ENCODE peak calls at places on chromosomes 4 and X, in ten cellular contexts. T is NCI-H1417 treated with DMSO at 0.1 percent for 48 hours; C is skeletal muscle cell; K is mucosa of gallbladder; M is NCI-H748 treated with DMSO at 0.1 percent for 48 hours; F is HEK293T; E is T-cell; O is suprapubic skin; X is astrocyte of the cerebellum; H is stimulated activated CD4-positive, alpha-beta T cell treated with anti-CD3 and anti-CD28 coated beads, Interleukin-1b, Interleukin-23, amount 100 ng/mL, for 4 hours. W is an unnamed sample.

GRCh38 chrX:115364625-115365024 is 75.1 kb downstream of the LUZP4 start:
- DNase-seq in T (no peak), C (no peak), K (no peak), M (no peak), F (no peak), E (no peak), O (no peak), X (no peak), H (no peak), W (no peak)

GRCh38 chrX:6024204-6024603 is 204.5 kb downstream of the NLGN4X start:
- DNase-seq in T (no peak), C (no peak), K (no peak), M (no peak), F (no peak), E (no peak), O (no peak), X (no peak), H (no peak), W (no peak)

GRCh38 chr4:61468091-61468720 is 268.1 kb downstream of the ADGRL3 start:
- DNase-seq in T (no peak), C (peak), K (no peak), M (no peak), F (no peak), E (no peak), O (no peak), X (peak), H (no peak), W (no peak)

GRCh38 chrX:152915541-152916241 is 17.8 kb downstream of the ZNF185 start:
- DNase-seq in T (no peak), C (peak), K (peak), M (no peak), F (peak), E (peak), O (no peak), X (peak), H (no peak), W (no peak)

GRCh38 chr4:37641886-37642849 is 44.0 kb downstream of the RELL1 start:
- DNase-seq in T (no peak), C (no peak), K (no peak), M (no peak), F (no peak), E (no peak), O (no peak), X (no peak), H (no peak), W (no peak)

GRCh38 chr4:8916251-8916913 is 44.7 kb upstream of the HMX1 start:
- DNase-seq in T (no peak), C (no peak), K (no peak), M (no peak), F (no peak), E (no peak), O (no peak), X (no peak), H (no peak), W (no peak)

GRCh38 chr4:29853843-29854242 is 866.3 kb upstream of the PCDH7 start:
- DNase-seq in T (no peak), C (no peak), K (no peak), M (peak), F (no peak), E (no peak), O (no peak), X (no peak), H (no peak), W (no peak)

GRCh38 chrX:32687379-32687778 is 524.0 kb downstream of the DMD start:
- DNase-seq in T (no peak), C (no peak), K (no peak), M (no peak), F (no peak), E (no peak), O (no peak), X (no peak), H (no peak), W (no peak)

GRCh38 chr4:107760281-107760947 is 40.4 kb upstream of the PAPSS1 start:
- DNase-seq in T (no peak), C (no peak), K (peak), M (no peak), F (no peak), E (no peak), O (no peak), X (no peak), H (no peak), W (no peak)

GRCh38 chrX:122579521-122579920 is 604.6 kb upstream of the GRIA3 start:
- DNase-seq in T (no peak), C (no peak), K (no peak), M (no peak), F (no peak), E (no peak), O (no peak), X (no peak), H (no peak), W (no peak)

GRCh38 chr4:118743867-118744266 is 58.7 kb downstream of the METTL14 start:
- DNase-seq in T (no peak), C (no peak), K (no peak), M (no peak), F (no peak), E (no peak), O (no peak), X (no peak), H (no peak), W (no peak)

GRCh38 chr4:100357542-100357941 is 160.3 kb downstream of the EMCN start:
- DNase-seq in T (no peak), C (no peak), K (no peak), M (no peak), F (no peak), E (no peak), O (no peak), X (no peak), H (no peak), W (no peak)

GRCh38 chrX:17564689-17565409 is 172.4 kb upstream of the SCML1 start:
- DNase-seq in T (no peak), C (no peak), K (no peak), M (no peak), F (no peak), E (no peak), O (no peak), X (no peak), H (no peak), W (no peak)

GRCh38 chr4:106286611-106287010 is 29.4 kb downstream of the TBCK start:
- DNase-seq in T (no peak), C (no peak), K (no peak), M (no peak), F (no peak), E (no peak), O (no peak), X (no peak), H (no peak), W (no peak)

GRCh38 chr4:78962597-78963115 is 23.4 kb upstream of the PAQR3 start:
- DNase-seq in T (no peak), C (peak), K (no peak), M (no peak), F (no peak), E (no peak), O (no peak), X (no peak), H (no peak), W (no peak)

GRCh38 chr4:166991162-166991561 is 243.1 kb downstream of the SPOCK3 start:
- DNase-seq in T (no peak), C (no peak), K (no peak), M (no peak), F (no peak), E (no peak), O (no peak), X (no peak), H (no peak), W (no peak)

GRCh38 chr4:81421346-81422218 is 50.1 kb downstream of the RASGEF1B start:
- DNase-seq in T (peak), C (no peak), K (peak), M (peak), F (no peak), E (peak), O (no peak), X (peak), H (no peak), W (peak)

GRCh38 chr4:40333921-40334352 is 1.2 kb upstream of the CHRNA9 start:
- DNase-seq in T (no peak), C (peak), K (no peak), M (peak), F (peak), E (no peak), O (no peak), X (peak), H (no peak), W (peak)

GRCh38 chrX:141902366-141902765 is 1.3 kb upstream of the MAGEC1 start:
- DNase-seq in T (no peak), C (no peak), K (no peak), M (no peak), F (no peak), E (no peak), O (no peak), X (no peak), H (no peak), W (no peak)

GRCh38 chr4:153676984-153677383 is 7.1 kb upstream of the TLR2 start:
- DNase-seq in T (no peak), C (peak), K (no peak), M (no peak), F (no peak), E (no peak), O (no peak), X (peak), H (no peak), W (no peak)

GRCh38 chr4:87557348-87557747 is 28.2 kb upstream of the SPARCL1 start:
- DNase-seq in T (no peak), C (no peak), K (no peak), M (no peak), F (no peak), E (no peak), O (no peak), X (no peak), H (no peak), W (no peak)

GRCh38 chr4:153152453-153153338 is 51.5 kb upstream of the TRIM2 start:
- DNase-seq in T (peak), C (no peak), K (peak), M (peak), F (peak), E (peak), O (no peak), X (no peak), H (peak), W (peak)

GRCh38 chrX:86148594-86148993 is 343 bp downstream of the DACH2 start:
- DNase-seq in T (no peak), C (no peak), K (no peak), M (no peak), F (peak), E (no peak), O (no peak), X (no peak), H (no peak), W (no peak)

GRCh38 chrX:132961511-132961910 is 3.1 kb upstream of the HS6ST2 start:
- DNase-seq in T (no peak), C (no peak), K (no peak), M (no peak), F (no peak), E (no peak), O (no peak), X (no peak), H (no peak), W (no peak)

GRCh38 chrX:150038977-150039599 is 100.8 kb upstream of the EOLA2 start:
- DNase-seq in T (no peak), C (no peak), K (no peak), M (no peak), F (no peak), E (no peak), O (no peak), X (no peak), H (no peak), W (no peak)

GRCh38 chr4:88779431-88779830 is 81.8 kb upstream of the NAP1L5 start:
- DNase-seq in T (no peak), C (no peak), K (peak), M (no peak), F (no peak), E (no peak), O (no peak), X (peak), H (no peak), W (no peak)

GRCh38 chr4:78951862-78952472 is 12.7 kb upstream of the PAQR3 start:
- DNase-seq in T (no peak), C (no peak), K (no peak), M (peak), F (peak), E (peak), O (no peak), X (peak), H (peak), W (no peak)